ENCODE peak calls at places on chromosomes 5 and 9, in five cellular contexts. R, F, E, Q and L are unnamed samples.

GRCh38 chr5:163565492-163565891 is 60.1 kb downstream of the MAT2B start:
- DNase-seq in Q (no peak), F (no peak), R (no peak), E (no peak), L (no peak)

GRCh38 chr5:73702534-73702933 is 76.5 kb downstream of the ARHGEF28 start:
- DNase-seq in R (no peak), Q (no peak), E (no peak), F (no peak), L (no peak)

GRCh38 chr5:6712582-6713273 is 504 bp upstream of the TENT4A start:
- DNase-seq in F (peak; percentile 86), E (peak; percentile 92), R (peak; percentile 90), Q (peak; percentile 98), L (peak; percentile 98)

GRCh38 chr9:137956688-137957385 is 79.3 kb downstream of the CACNA1B start:
- DNase-seq in Q (no peak), R (no peak), F (no peak), E (no peak), L (no peak)

GRCh38 chr5:132001647-132002561 is 9.6 kb downstream of the ACSL6 start:
- DNase-seq in R (no peak), F (no peak), Q (no peak), E (peak; percentile 97), L (no peak)

GRCh38 chr9:91954841-91955471 is 4.9 kb upstream of the ROR2 start:
- DNase-seq in Q (no peak), F (peak; percentile 68), R (peak; percentile 30), E (peak; percentile 33), L (peak; percentile 72)

GRCh38 chr5:31758803-31759425 is 120.0 kb downstream of the PDZD2 start:
- DNase-seq in E (no peak), R (no peak), F (no peak), Q (no peak), L (no peak)

GRCh38 chr5:123454236-123454911 is 31.2 kb upstream of the CEP120 start:
- DNase-seq in Q (no peak), F (no peak), R (no peak), E (no peak), L (no peak)

GRCh38 chr9:122807271-122807900 is 7.5 kb downstream of the OR1K1 start:
- DNase-seq in Q (no peak), F (no peak), R (no peak), E (no peak), L (no peak)

GRCh38 chr5:6766558-6767191 is 53.4 kb downstream of the TENT4A start:
- DNase-seq in F (no peak), R (peak; percentile 52), E (no peak), Q (peak; percentile 89), L (peak; percentile 94)

GRCh38 chr5:160310910-160311295 is 1.5 kb downstream of the CCNJL start:
- DNase-seq in Q (no peak), R (no peak), E (no peak), F (no peak), L (no peak)

GRCh38 chr5:160311491-160312138 is 749 bp downstream of the CCNJL start:
- DNase-seq in R (no peak), E (no peak), Q (peak; percentile 54), F (no peak), L (no peak)

GRCh38 chr5:160312139-160312959 is at the start of gene CCNJL:
- DNase-seq in F (no peak), R (no peak), E (peak; percentile 52), Q (peak; percentile 70), L (peak; percentile 90)

GRCh38 chr5:160315968-160316367 is 3.6 kb upstream of the CCNJL start:
- DNase-seq in E (peak; percentile 85), F (peak; percentile 32), R (no peak), Q (no peak), L (peak; percentile 91)

GRCh38 chr5:160312960-160313734 is 783 bp upstream of the CCNJL start:
- DNase-seq in F (no peak), R (no peak), E (no peak), Q (no peak), L (no peak)
- H3K27me3 ChIP-seq in F (peaks cover 6% of the 10 kb centered on the region), R (no peaks in the 10 kb centered on the region), E (no peaks in the 10 kb centered on the region), Q (peaks cover 45% of the 10 kb centered on the region), L (no peaks in the 10 kb centered on the region)

DNA sequence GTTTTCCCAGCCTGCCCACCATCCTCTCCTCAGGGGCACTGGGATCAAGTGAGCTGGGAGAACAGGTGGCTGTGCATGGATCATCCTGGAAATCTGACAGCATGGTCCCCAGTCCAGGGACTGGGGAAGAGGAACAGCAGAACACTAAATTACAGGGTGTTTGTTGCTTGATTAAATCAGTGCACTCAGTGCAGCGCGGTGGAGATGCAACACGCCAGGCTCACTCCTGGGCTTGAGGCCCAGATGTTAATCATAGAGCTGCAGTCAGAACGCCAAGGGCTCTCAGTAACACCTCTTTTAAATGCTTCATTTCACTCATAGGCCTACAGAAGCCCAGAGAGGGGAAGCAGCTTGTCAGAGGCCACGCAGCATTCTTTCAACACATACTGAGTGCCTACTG is 14.2 kb upstream of the LARP1 start:
- DNase-seq in E (no peak), F (no peak), R (peak; percentile 36), Q (no peak), L (no peak)
- H3K27ac ChIP-seq in E (no peak overlapping the region), F (no peak overlapping the region), R (no peak overlapping the region), Q (peak overlapping the region; percentile 38), L (no peak overlapping the region)

GRCh38 chr5:133409210-133409674 is 203.1 kb downstream of the FSTL4 start:
- DNase-seq in E (no peak), F (no peak), R (no peak), Q (no peak), L (no peak)

GRCh38 chr5:133408322-133408721 is 204.0 kb downstream of the FSTL4 start:
- DNase-seq in Q (no peak), E (no peak), R (no peak), F (no peak), L (no peak)

GRCh38 chr5:133412661-133413060 is 199.7 kb downstream of the FSTL4 start:
- DNase-seq in E (no peak), F (no peak), R (no peak), Q (no peak), L (no peak)

GRCh38 chr5:133407277-133407632 is 205.1 kb downstream of the FSTL4 start:
- DNase-seq in R (no peak), E (no peak), Q (no peak), F (no peak), L (no peak)

GRCh38 chr5:133410335-133410828 is 202.0 kb downstream of the FSTL4 start:
- DNase-seq in Q (no peak), E (no peak), F (no peak), R (no peak), L (no peak)
- H3K27me3 ChIP-seq in Q (peaks cover 34% of the 10 kb centered on the region), E (peaks cover 3% of the 10 kb centered on the region), F (peaks cover 8% of the 10 kb centered on the region), R (no peaks in the 10 kb centered on the region), L (peaks cover 29% of the 10 kb centered on the region)

GRCh38 chr5:150600951-150601773 is 39.3 kb upstream of the SYNPO start:
- DNase-seq in R (no peak), E (no peak), Q (no peak), F (no peak), L (peak; percentile 63)

GRCh38 chr5:150598821-150599273 is 41.6 kb upstream of the SYNPO start:
- DNase-seq in F (no peak), Q (no peak), R (no peak), E (no peak), L (no peak)

GRCh38 chr5:150599281-150599680 is 41.2 kb upstream of the SYNPO start:
- DNase-seq in Q (no peak), R (no peak), F (no peak), E (no peak), L (no peak)

GRCh38 chr5:150601774-150602345 is 38.6 kb upstream of the SYNPO start:
- DNase-seq in E (no peak), F (no peak), Q (no peak), R (no peak), L (no peak)

GRCh38 chr5:150599917-150600511 is 40.4 kb upstream of the SYNPO start:
- DNase-seq in R (peak; percentile 45), Q (peak; percentile 89), E (no peak), F (peak; percentile 53), L (peak; percentile 96)
- H3K27ac ChIP-seq in R (no peak overlapping the region), Q (peak overlapping the region; percentile 75), E (no peak overlapping the region), F (peak overlapping the region; percentile 21), L (peak overlapping the region; percentile 24)

DNA sequence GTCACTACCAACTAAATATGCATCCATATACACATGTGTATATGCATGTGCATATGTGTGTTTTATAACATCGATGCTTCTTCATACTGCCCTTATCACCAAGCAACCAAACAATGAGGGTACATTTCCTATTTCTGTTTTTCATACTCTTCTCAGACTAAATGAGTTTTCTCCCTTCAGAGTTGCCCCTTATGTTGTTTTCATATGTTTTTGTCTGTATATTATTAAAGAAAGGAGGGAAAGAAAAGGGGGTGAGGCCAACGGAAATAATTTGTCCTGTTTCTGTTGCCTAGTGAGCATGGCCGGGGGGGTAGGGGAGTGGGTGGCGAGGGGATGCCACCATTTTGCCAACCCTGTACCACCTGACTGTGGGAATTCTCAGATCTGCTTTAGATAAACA is 28.8 kb upstream of the NFIB start:
- DNase-seq in R (no peak), E (no peak), F (no peak), Q (no peak), L (no peak)
- H3K27me3 ChIP-seq in R (no peaks in the 10 kb centered on the region), E (peaks cover 8% of the 10 kb centered on the region), F (peaks cover 90% of the 10 kb centered on the region), Q (peaks cover 33% of the 10 kb centered on the region), L (no peaks in the 10 kb centered on the region)

GRCh38 chr5:174301848-174302625 is 256.5 kb downstream of the NSG2 start:
- DNase-seq in E (no peak), Q (no peak), F (no peak), R (no peak), L (no peak)

GRCh38 chr5:174303035-174303434 is 257.5 kb downstream of the NSG2 start:
- DNase-seq in E (no peak), Q (no peak), R (no peak), F (no peak), L (no peak)

GRCh38 chr5:174303437-174304045 is 258.0 kb downstream of the NSG2 start:
- DNase-seq in F (no peak), R (no peak), E (no peak), Q (no peak), L (no peak)

GRCh38 chr5:174300941-174301761 is 255.6 kb downstream of the NSG2 start:
- DNase-seq in Q (no peak), R (no peak), E (no peak), F (no peak), L (no peak)

DNA sequence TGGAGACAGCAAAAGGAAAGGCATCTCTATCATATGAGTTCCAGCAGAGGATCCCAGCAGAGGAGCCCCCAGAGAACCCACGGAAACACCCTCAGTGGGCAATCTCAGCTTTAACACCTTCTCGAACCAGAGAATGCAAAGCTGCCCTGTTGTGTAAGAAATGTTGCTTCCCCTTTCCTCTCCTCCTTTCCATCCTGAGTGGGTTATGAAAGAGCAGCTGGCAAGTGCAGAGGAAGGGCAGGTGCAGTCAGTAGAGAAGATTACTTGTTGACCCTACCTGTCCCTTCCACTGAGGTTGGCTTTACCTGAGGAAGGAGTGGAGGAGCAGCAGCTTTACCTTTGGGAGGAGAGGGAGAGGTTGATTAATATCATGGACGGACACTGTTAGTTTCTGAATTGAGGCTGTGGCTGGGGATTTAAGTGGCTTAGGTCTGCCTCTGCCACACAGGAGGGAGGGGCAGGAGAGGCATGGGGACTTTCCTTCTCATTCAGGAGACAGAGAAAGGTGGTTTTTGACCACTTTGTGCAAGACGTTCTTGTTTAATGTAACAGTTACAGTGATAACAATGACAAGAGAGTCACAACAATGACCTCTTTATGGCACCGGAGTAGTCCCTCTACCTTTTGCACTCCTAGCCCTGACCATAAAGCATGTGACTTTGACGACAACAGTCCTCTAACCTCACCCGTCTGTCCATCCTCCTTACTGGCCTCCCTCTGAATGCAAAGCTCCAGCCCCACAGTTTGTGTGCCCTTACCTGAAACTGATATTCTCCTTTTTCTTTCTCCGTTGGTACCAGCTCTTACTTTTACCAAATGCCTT is 254.8 kb downstream of the NSG2 start:
- DNase-seq in Q (no peak), F (no peak), R (no peak), E (no peak), L (no peak)
- H3K27ac ChIP-seq in Q (no peak overlapping the region), F (no peak overlapping the region), R (no peak overlapping the region), E (no peak overlapping the region), L (no peak overlapping the region)